ENCODE peak calls at places on chromosome 22, in nine cellular contexts. One of them, this sample, is unnamed.

GRCh38 chr22:41305646-41306045 is 4.3 kb downstream of the ZC3H7B start:
- DNase-seq in HL-60: no peak
- DNase-seq in effector memory CD4-positive, alpha-beta T cell: no peak
- DNase-seq in suprapubic skin: no peak
- DNase-seq in body of pancreas: no peak
- DNase-seq in neural progenitor cell: no peak
- DNase-seq in WERI-Rb-1: no peak
- DNase-seq in IMR-90: peak; percentile 73
- DNase-seq in neuronal stem cell: no peak
- DNase-seq in this sample: no peak

GRCh38 chr22:38974826-38975175 is 7.3 kb upstream of the APOBEC3B start:
- DNase-seq in WERI-Rb-1: no peak
- DNase-seq in neuronal stem cell: no peak
- DNase-seq in IMR-90: no peak
- DNase-seq in effector memory CD4-positive, alpha-beta T cell: no peak
- DNase-seq in suprapubic skin: no peak
- DNase-seq in body of pancreas: no peak
- DNase-seq in HL-60: no peak
- DNase-seq in neural progenitor cell: no peak
- DNase-seq in this sample: no peak

GRCh38 chr22:39997939-39998726 is 3.4 kb downstream of the FAM83F start:
- DNase-seq in WERI-Rb-1: peak; percentile 96
- DNase-seq in HL-60: no peak
- DNase-seq in effector memory CD4-positive, alpha-beta T cell: no peak
- DNase-seq in neural progenitor cell: peak; percentile 70
- DNase-seq in suprapubic skin: no peak
- DNase-seq in body of pancreas: peak; percentile 86
- DNase-seq in IMR-90: peak; percentile 36
- DNase-seq in neuronal stem cell: no peak
- DNase-seq in this sample: no peak

GRCh38 chr22:30855677-30856518 is 112.7 kb downstream of the MORC2 start:
- DNase-seq in WERI-Rb-1: no peak
- DNase-seq in HL-60: no peak
- DNase-seq in IMR-90: no peak
- DNase-seq in neural progenitor cell: no peak
- DNase-seq in suprapubic skin: peak; percentile 19
- DNase-seq in body of pancreas: no peak
- DNase-seq in effector memory CD4-positive, alpha-beta T cell: no peak
- DNase-seq in neuronal stem cell: no peak
- DNase-seq in this sample: peak; percentile 7

GRCh38 chr22:49678137-49678841 is 149.4 kb downstream of the BRD1 start:
- DNase-seq in neuronal stem cell: no peak
- DNase-seq in suprapubic skin: no peak
- DNase-seq in effector memory CD4-positive, alpha-beta T cell: no peak
- DNase-seq in neural progenitor cell: no peak
- DNase-seq in IMR-90: no peak
- DNase-seq in body of pancreas: no peak
- DNase-seq in WERI-Rb-1: no peak
- DNase-seq in HL-60: no peak
- DNase-seq in this sample: no peak

GRCh38 chr22:38422615-38423511 is 32.1 kb downstream of the KCNJ4 start:
- DNase-seq in HL-60: no peak
- DNase-seq in IMR-90: no peak
- DNase-seq in effector memory CD4-positive, alpha-beta T cell: no peak
- DNase-seq in suprapubic skin: no peak
- DNase-seq in neural progenitor cell: no peak
- DNase-seq in WERI-Rb-1: no peak
- DNase-seq in body of pancreas: no peak
- DNase-seq in neuronal stem cell: no peak
- DNase-seq in this sample: no peak

GRCh38 chr22:35899736-35900135 is 128.9 kb downstream of the RBFOX2 start:
- DNase-seq in suprapubic skin: no peak
- DNase-seq in WERI-Rb-1: no peak
- DNase-seq in neuronal stem cell: no peak
- DNase-seq in body of pancreas: no peak
- DNase-seq in IMR-90: no peak
- DNase-seq in effector memory CD4-positive, alpha-beta T cell: no peak
- DNase-seq in neural progenitor cell: no peak
- DNase-seq in HL-60: no peak
- DNase-seq in this sample: no peak

GRCh38 chr22:41234815-41235687 is 5.7 kb downstream of the CHADL start:
- DNase-seq in neuronal stem cell: no peak
- DNase-seq in HL-60: no peak
- DNase-seq in effector memory CD4-positive, alpha-beta T cell: no peak
- DNase-seq in WERI-Rb-1: no peak
- DNase-seq in body of pancreas: no peak
- DNase-seq in IMR-90: no peak
- DNase-seq in neural progenitor cell: no peak
- DNase-seq in suprapubic skin: no peak
- DNase-seq in this sample: no peak

GRCh38 chr22:24087071-24087795 is 76.1 kb downstream of the CABIN1 start:
- DNase-seq in body of pancreas: no peak
- DNase-seq in effector memory CD4-positive, alpha-beta T cell: no peak
- DNase-seq in IMR-90: no peak
- DNase-seq in WERI-Rb-1: no peak
- DNase-seq in HL-60: no peak
- DNase-seq in suprapubic skin: no peak
- DNase-seq in neuronal stem cell: no peak
- DNase-seq in neural progenitor cell: no peak
- DNase-seq in this sample: no peak

GRCh38 chr22:49815641-49816071 is 12.0 kb downstream of the BRD1 start:
- DNase-seq in WERI-Rb-1: no peak
- DNase-seq in IMR-90: peak; percentile 19
- DNase-seq in HL-60: no peak
- DNase-seq in neural progenitor cell: no peak
- DNase-seq in body of pancreas: peak; percentile 46
- DNase-seq in suprapubic skin: no peak
- DNase-seq in neuronal stem cell: no peak
- DNase-seq in effector memory CD4-positive, alpha-beta T cell: no peak
- DNase-seq in this sample: no peak

GRCh38 chr22:39220897-39221850 is 23.6 kb downstream of the PDGFB start:
- DNase-seq in IMR-90: peak; percentile 34
- DNase-seq in effector memory CD4-positive, alpha-beta T cell: no peak
- DNase-seq in HL-60: no peak
- DNase-seq in neural progenitor cell: no peak
- DNase-seq in suprapubic skin: peak; percentile 24
- DNase-seq in WERI-Rb-1: no peak
- DNase-seq in neuronal stem cell: no peak
- DNase-seq in body of pancreas: no peak
- DNase-seq in this sample: no peak

GRCh38 chr22:32499666-32500065 is 25.1 kb downstream of the FBXO7 start:
- DNase-seq in suprapubic skin: no peak
- DNase-seq in IMR-90: no peak
- DNase-seq in body of pancreas: no peak
- DNase-seq in effector memory CD4-positive, alpha-beta T cell: no peak
- DNase-seq in HL-60: no peak
- DNase-seq in WERI-Rb-1: no peak
- DNase-seq in neuronal stem cell: no peak
- DNase-seq in neural progenitor cell: no peak
- DNase-seq in this sample: no peak
- H3K27ac ChIP-seq in suprapubic skin: no peak overlapping the region
- H3K27ac ChIP-seq in IMR-90: no peak overlapping the region
- H3K27ac ChIP-seq in body of pancreas: no peak overlapping the region
- H3K27ac ChIP-seq in effector memory CD4-positive, alpha-beta T cell: no peak overlapping the region
- H3K27ac ChIP-seq in HL-60: no peak overlapping the region
- H3K27ac ChIP-seq in WERI-Rb-1: no peak overlapping the region
- H3K27ac ChIP-seq in neuronal stem cell: no peak overlapping the region
- H3K27ac ChIP-seq in neural progenitor cell: no peak overlapping the region
- H3K27ac ChIP-seq in this sample: peak overlapping the region; percentile 4

GRCh38 chr22:46678003-46678657 is 57.9 kb downstream of the GRAMD4 start:
- DNase-seq in IMR-90: no peak
- DNase-seq in body of pancreas: no peak
- DNase-seq in HL-60: peak; percentile 72
- DNase-seq in suprapubic skin: no peak
- DNase-seq in effector memory CD4-positive, alpha-beta T cell: no peak
- DNase-seq in neuronal stem cell: no peak
- DNase-seq in WERI-Rb-1: no peak
- DNase-seq in neural progenitor cell: no peak
- DNase-seq in this sample: no peak
- H3K4me3 ChIP-seq in IMR-90: no peak overlapping the region
- H3K4me3 ChIP-seq in body of pancreas: no peak overlapping the region
- H3K4me3 ChIP-seq in HL-60: no peak overlapping the region
- H3K4me3 ChIP-seq in suprapubic skin: no peak overlapping the region
- H3K4me3 ChIP-seq in effector memory CD4-positive, alpha-beta T cell: no peak overlapping the region
- H3K4me3 ChIP-seq in neuronal stem cell: no peak overlapping the region
- H3K4me3 ChIP-seq in WERI-Rb-1: no peak overlapping the region
- H3K4me3 ChIP-seq in neural progenitor cell: no peak overlapping the region
- H3K4me3 ChIP-seq in this sample: no peak overlapping the region

DNA sequence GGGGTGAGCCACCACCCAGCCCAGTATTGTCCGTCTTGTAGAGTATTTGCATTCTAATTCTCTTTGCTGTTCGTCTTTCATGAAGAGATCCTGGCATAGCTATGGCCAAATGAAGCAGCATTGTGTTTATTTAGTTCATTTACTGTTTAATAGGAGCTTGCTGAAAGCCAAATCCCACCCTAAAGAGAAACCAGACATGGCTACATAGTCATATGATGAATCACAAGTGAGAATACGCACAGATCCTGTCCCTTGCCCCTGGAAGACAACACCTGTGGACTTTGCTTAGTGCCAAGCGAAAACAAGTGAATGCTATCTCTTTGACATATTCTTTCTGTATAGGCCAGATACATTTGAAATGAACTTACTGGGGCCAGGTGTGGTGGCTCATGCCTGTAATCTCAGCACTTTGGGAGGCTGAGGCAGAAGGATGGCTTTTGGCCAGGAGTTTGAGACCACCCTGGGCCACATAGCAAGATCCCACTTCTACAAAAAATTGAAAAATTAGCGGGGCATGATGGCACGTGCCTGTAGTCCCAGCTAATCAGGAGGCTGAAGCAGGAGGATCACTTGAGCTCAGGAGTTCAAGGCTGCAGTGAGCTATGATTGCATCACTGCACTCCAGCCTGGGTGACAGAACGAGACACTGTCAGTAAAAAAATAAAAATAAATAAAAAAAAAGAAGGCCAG is 5.1 kb upstream of the ARFGAP3 start:
- DNase-seq in body of pancreas: no peak
- DNase-seq in IMR-90: peak; percentile 86
- DNase-seq in HL-60: no peak
- DNase-seq in suprapubic skin: no peak
- DNase-seq in neuronal stem cell: no peak
- DNase-seq in neural progenitor cell: no peak
- DNase-seq in effector memory CD4-positive, alpha-beta T cell: no peak
- DNase-seq in WERI-Rb-1: no peak
- DNase-seq in this sample: no peak
- H3K27ac ChIP-seq in body of pancreas: no peak overlapping the region
- H3K27ac ChIP-seq in IMR-90: no peak overlapping the region
- H3K27ac ChIP-seq in HL-60: no peak overlapping the region
- H3K27ac ChIP-seq in suprapubic skin: no peak overlapping the region
- H3K27ac ChIP-seq in neuronal stem cell: no peak overlapping the region
- H3K27ac ChIP-seq in neural progenitor cell: no peak overlapping the region
- H3K27ac ChIP-seq in effector memory CD4-positive, alpha-beta T cell: no peak overlapping the region
- H3K27ac ChIP-seq in WERI-Rb-1: no peak overlapping the region
- H3K27ac ChIP-seq in this sample: no peak overlapping the region

DNA sequence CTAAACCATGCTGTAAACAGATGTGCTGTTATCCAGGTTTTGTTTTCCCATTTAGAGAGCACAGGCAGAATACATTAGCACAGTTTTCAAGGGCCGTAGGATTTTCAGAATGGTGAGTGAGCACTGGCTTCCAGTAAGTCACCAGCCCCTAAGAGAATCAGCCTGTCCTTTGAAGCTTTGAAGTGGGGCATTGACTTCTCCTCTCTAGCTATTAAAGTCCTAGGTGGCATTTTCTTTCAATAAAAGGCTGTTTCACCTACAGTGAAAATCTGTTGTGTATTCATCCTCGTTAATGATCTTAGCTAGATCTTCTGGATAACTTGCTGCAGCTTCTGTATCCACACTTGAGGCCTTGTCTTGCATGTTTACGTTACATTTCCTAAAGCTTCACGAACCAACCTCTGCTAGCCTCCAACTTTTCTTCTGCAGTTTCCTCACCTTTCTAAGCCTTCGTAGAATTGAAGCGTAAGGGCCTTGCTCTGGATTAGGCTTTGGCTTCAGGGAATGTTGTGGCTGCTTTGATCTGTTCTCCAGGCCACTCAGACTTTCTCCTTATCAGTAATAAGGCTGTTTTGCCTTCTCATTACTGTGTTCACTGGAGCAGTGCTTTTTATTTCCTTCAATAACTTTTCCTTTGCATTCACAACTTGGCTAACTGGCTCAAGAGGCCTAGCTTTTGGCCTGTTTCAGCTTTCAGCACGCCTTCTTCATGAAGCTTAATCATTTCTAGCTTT is 15.5 kb downstream of the CECR2 start:
- DNase-seq in WERI-Rb-1: no peak
- DNase-seq in suprapubic skin: no peak
- DNase-seq in neuronal stem cell: no peak
- DNase-seq in effector memory CD4-positive, alpha-beta T cell: no peak
- DNase-seq in neural progenitor cell: no peak
- DNase-seq in HL-60: no peak
- DNase-seq in body of pancreas: no peak
- DNase-seq in IMR-90: no peak
- DNase-seq in this sample: no peak
- H3K4me3 ChIP-seq in WERI-Rb-1: no peak overlapping the region
- H3K4me3 ChIP-seq in suprapubic skin: no peak overlapping the region
- H3K4me3 ChIP-seq in neuronal stem cell: no peak overlapping the region
- H3K4me3 ChIP-seq in effector memory CD4-positive, alpha-beta T cell: no peak overlapping the region
- H3K4me3 ChIP-seq in neural progenitor cell: no peak overlapping the region
- H3K4me3 ChIP-seq in HL-60: no peak overlapping the region
- H3K4me3 ChIP-seq in body of pancreas: no peak overlapping the region
- H3K4me3 ChIP-seq in IMR-90: no peak overlapping the region
- H3K4me3 ChIP-seq in this sample: no peak overlapping the region

This sample was measured in dorsolateral prefrontal cortex.